ENCODE peak calls at places on chromosomes 11 and 22, in nine cellular contexts. I is NCI-H748 treated with DMSO at 0.1 percent for 48 hours; U is kidney tubule cell; K is PC-3; F is stimulated activated CD8-positive, alpha-beta memory T cell treated with anti-CD3 and anti-CD28 coated beads, Interleukin-7, amount 100 ng/mL, for 1 hour; R is CD4-positive, alpha-beta memory T cell; Z is uterus; T is hypothalamus; G is CD8-positive, alpha-beta memory T cell. M is an unnamed sample.
A peak's percentile ranks its signal among the peaks of the same experiment; 100 is the strongest.

GRCh38 chr11:117818036-117818858 is 6.3 kb downstream of the FXYD2 start:
- DNase-seq in T (no peak), U (peak; percentile 93), R (no peak), I (no peak), K (peak; percentile 48), G (peak; percentile 65), F (no peak), Z (no peak), M (no peak)

GRCh38 chr11:21965221-21965620 is 227.7 kb upstream of the ANO5 start:
- DNase-seq in T (no peak), F (no peak), Z (no peak), K (no peak), R (no peak), U (no peak), I (no peak), G (no peak), M (no peak)

GRCh38 chr22:48376428-48376827 is 1451.2 kb downstream of the BRD1 start:
- DNase-seq in G (no peak), T (no peak), R (no peak), U (no peak), F (no peak), K (no peak), I (no peak), Z (no peak), M (no peak)

GRCh38 chr11:92552942-92553341 is 328.3 kb downstream of the FAT3 start:
- DNase-seq in G (no peak), U (peak; percentile 17), F (no peak), R (no peak), Z (no peak), K (peak; percentile 42), T (no peak), I (no peak), M (no peak)

GRCh38 chr11:6298605-6299004 is 21.7 kb downstream of the CAVIN3 start:
- DNase-seq in U (peak; percentile 58), T (no peak), Z (no peak), R (no peak), I (no peak), G (no peak), F (no peak), K (peak; percentile 60), M (peak; percentile 54)

GRCh38 chr22:20741634-20742581 is 32.0 kb upstream of the SERPIND1 start:
- DNase-seq in T (no peak), G (peak; percentile 50), U (peak; percentile 50), R (peak; percentile 41), F (no peak), K (peak; percentile 65), I (no peak), Z (no peak), M (no peak)

GRCh38 chr22:23655891-23656475 is 23.9 kb upstream of the DRICH1 start:
- DNase-seq in Z (no peak), F (no peak), G (no peak), I (no peak), T (no peak), R (no peak), U (no peak), K (no peak), M (no peak)

GRCh38 chr11:62468577-62468976 is 49.7 kb downstream of the SCGB1A1 start:
- DNase-seq in K (no peak), U (no peak), T (no peak), R (no peak), I (no peak), Z (no peak), G (no peak), F (no peak), M (no peak)

GRCh38 chr11:131764126-131764525 is 393.7 kb downstream of the NTM start:
- DNase-seq in G (no peak), R (no peak), Z (no peak), T (no peak), K (no peak), F (no peak), I (no peak), U (no peak), M (no peak)

GRCh38 chr11:44315947-44316387 is 6.0 kb upstream of the ALX4 start:
- DNase-seq in F (no peak), G (no peak), U (peak; percentile 22), Z (peak; percentile 52), T (no peak), K (no peak), R (no peak), I (no peak), M (no peak)

GRCh38 chr11:79860336-79860735 is 419.5 kb upstream of the TENM4 start:
- DNase-seq in T (no peak), F (no peak), Z (no peak), I (no peak), U (peak; percentile 22), G (no peak), K (no peak), R (no peak), M (no peak)

GRCh38 chr11:76677010-76677771 is 6.6 kb upstream of the LRRC32 start:
- DNase-seq in K (no peak), Z (no peak), U (no peak), R (no peak), I (no peak), T (no peak), F (no peak), G (no peak), M (no peak)

GRCh38 chr11:19573666-19574065 is 139.0 kb upstream of the NAV2 start:
- DNase-seq in Z (peak; percentile 31), T (no peak), U (no peak), G (no peak), F (no peak), K (no peak), R (no peak), I (no peak), M (no peak)

GRCh38 chr11:116984589-116984988 is 113.6 kb downstream of the SIK3 start:
- DNase-seq in Z (no peak), K (peak; percentile 92), R (no peak), T (no peak), G (no peak), U (peak; percentile 50), I (no peak), F (no peak), M (no peak)

GRCh38 chr11:7341551-7341950 is 89.8 kb downstream of the SYT9 start:
- DNase-seq in T (no peak), F (no peak), U (no peak), K (peak; percentile 36), I (no peak), Z (no peak), G (no peak), R (no peak), M (no peak)

GRCh38 chr11:103499710-103500340 is 390.6 kb downstream of the DYNC2H1 start:
- DNase-seq in U (peak; percentile 42), Z (no peak), T (no peak), G (no peak), I (no peak), R (no peak), F (no peak), K (peak; percentile 73), M (no peak)

GRCh38 chr11:10858505-10859360 is 880 bp upstream of the ZBED5 start:
- DNase-seq in R (peak; percentile 51), Z (peak; percentile 66), K (peak; percentile 46), F (no peak), I (no peak), U (no peak), G (peak; percentile 62), T (peak; percentile 81), M (peak; percentile 71)

GRCh38 chr11:84817998-84818397 is 809.1 kb downstream of the DLG2 start:
- DNase-seq in K (peak; percentile 97), F (no peak), R (no peak), Z (no peak), I (no peak), G (no peak), U (peak; percentile 46), T (no peak), M (no peak)

GRCh38 chr22:35568751-35569725 is 28.4 kb downstream of the RASD2 start:
- DNase-seq in I (no peak), U (peak; percentile 59), R (no peak), F (no peak), T (no peak), Z (no peak), K (peak; percentile 78), G (no peak), M (no peak)

GRCh38 chr11:7246179-7246578 is 5.5 kb upstream of the SYT9 start:
- DNase-seq in R (no peak), G (no peak), T (no peak), F (no peak), Z (no peak), I (no peak), K (peak; percentile 87), U (peak; percentile 55), M (no peak)

GRCh38 chr22:31926969-31927368 is 17.4 kb upstream of the YWHAH start:
- DNase-seq in U (no peak), F (no peak), K (no peak), T (peak; percentile 65), R (no peak), Z (no peak), I (no peak), G (no peak), M (no peak)

GRCh38 chr11:115199501-115199900 is 304.7 kb downstream of the CADM1 start:
- DNase-seq in U (peak; percentile 58), Z (no peak), G (no peak), I (no peak), T (no peak), R (no peak), K (no peak), F (no peak), M (no peak)

GRCh38 chr11:1138053-1138452 is 19.7 kb upstream of the MUC5AC start:
- DNase-seq in Z (no peak), G (no peak), R (no peak), I (no peak), U (peak; percentile 86), T (no peak), F (no peak), K (peak; percentile 45), M (no peak)

GRCh38 chr11:120054016-120054752 is 83.7 kb downstream of the TRIM29 start:
- DNase-seq in I (no peak), F (no peak), U (no peak), G (no peak), Z (no peak), T (no peak), K (no peak), R (no peak), M (peak; percentile 29)

GRCh38 chr11:86799680-86800075 is 664 bp upstream of the PRSS23 start:
- DNase-seq in F (no peak), R (no peak), I (no peak), Z (no peak), K (no peak), U (no peak), T (no peak), G (no peak), M (no peak)

GRCh38 chr22:39287076-39287743 is 32.2 kb downstream of the RPL3 start:
- DNase-seq in Z (no peak), U (peak; percentile 88), T (peak; percentile 28), G (no peak), F (no peak), R (no peak), K (no peak), I (no peak), M (no peak)

GRCh38 chr11:75324740-75325139 is 26.7 kb downstream of the ARRB1 start:
- DNase-seq in Z (no peak), K (no peak), G (no peak), T (no peak), R (no peak), I (no peak), U (no peak), F (no peak), M (no peak)

GRCh38 chr11:1163911-1164735 is 6.4 kb downstream of the MUC5AC start:
- DNase-seq in U (no peak), G (no peak), F (no peak), Z (no peak), I (no peak), K (no peak), R (no peak), T (no peak), M (no peak)

GRCh38 chr22:40212126-40212525 is 34.4 kb downstream of the TNRC6B start:
- DNase-seq in U (no peak), Z (no peak), T (no peak), I (no peak), G (no peak), F (no peak), K (no peak), R (no peak), M (peak; percentile 32)

GRCh38 chr22:48888466-48889208 is 939.0 kb downstream of the BRD1 start:
- DNase-seq in T (no peak), U (no peak), R (no peak), G (peak; percentile 3), K (no peak), I (no peak), Z (no peak), F (no peak), M (peak; percentile 15)

GRCh38 chr11:118006153-118006534 is 19.9 kb downstream of the IL10RA start:
- DNase-seq in U (no peak), Z (no peak), F (no peak), T (no peak), G (peak; percentile 41), R (no peak), I (no peak), K (no peak), M (peak; percentile 37)

M was measured in left lobe of liver.